ENCODE peak calls at places on chromosomes 2 and 18, in seven cellular contexts. K is amniotic stem cell, L is kidney epithelial cell, F is omental fat pad, T is NCI-H2081, Q is mammary epithelial cell, I is type B pancreatic cell. X is an unnamed sample.

GRCh38 chr2:206915136-206915535 is 24.2 kb upstream of the CPO start:
- DNase-seq in K (peak), L (peak), F (no peak), T (no peak), Q (peak), I (no peak), X (peak)

GRCh38 chr2:20580690-20581437 is 70.0 kb downstream of the HS1BP3 start:
- DNase-seq in K (no peak), L (no peak), F (no peak), T (no peak), Q (no peak), I (no peak), X (no peak)

GRCh38 chr18:10518595-10519273 is 7.1 kb upstream of the NAPG start:
- DNase-seq in K (no peak), L (no peak), F (no peak), T (peak), Q (no peak), I (no peak), X (no peak)

GRCh38 chr2:19369341-19369955 is 11.0 kb upstream of the OSR1 start:
- DNase-seq in K (no peak), L (no peak), F (no peak), T (peak), Q (peak), I (no peak), X (no peak)

GRCh38 chr2:109304248-109304647 is 175.2 kb downstream of the SH3RF3 start:
- DNase-seq in K (no peak), L (no peak), F (no peak), T (no peak), Q (no peak), I (no peak), X (no peak)

GRCh38 chr2:74110537-74110936 is 37.2 kb downstream of the BOLA3 start:
- DNase-seq in K (no peak), L (no peak), F (no peak), T (no peak), Q (no peak), I (no peak), X (no peak)

GRCh38 chr2:18176679-18177215 is 298.3 kb downstream of the KCNS3 start:
- DNase-seq in K (no peak), L (no peak), F (no peak), T (no peak), Q (no peak), I (no peak), X (no peak)

GRCh38 chr2:96934831-96935545 is 51.4 kb downstream of the FAM178B start:
- DNase-seq in K (no peak), L (no peak), F (no peak), T (peak), Q (no peak), I (no peak), X (no peak)

X was measured in epithelial cell of prostate.